ENCODE peak calls at places on chromosomes 1 and 21, in eight cellular contexts. F is small intestine; Z is NCI-H1105; R is HCT116; B is fibroblast of the aortic adventitia; T is B cell; X is CD8-positive, alpha-beta T cell; P is substantia nigra. I is an unnamed sample.

GRCh38 chr1:15207829-15208429 is 39.1 kb upstream of the FHAD1 start:
- DNase-seq in F (no peak), Z (no peak), R (no peak), B (no peak), T (no peak), X (no peak), P (no peak), I (no peak)

GRCh38 chr1:69662321-69662720 is 94.6 kb downstream of the LRRC7 start:
- DNase-seq in F (no peak), Z (no peak), R (no peak), B (no peak), T (no peak), X (no peak), P (no peak), I (no peak)

GRCh38 chr1:54355931-54356679 is 50.1 kb downstream of the SSBP3 start:
- DNase-seq in F (peak), Z (no peak), R (no peak), B (no peak), T (peak), X (no peak), P (peak), I (no peak)

GRCh38 chr1:35530168-35530567 is 27.0 kb downstream of the KIAA0319L start:
- DNase-seq in F (no peak), Z (no peak), R (no peak), B (no peak), T (no peak), X (no peak), P (no peak), I (no peak)

GRCh38 chr1:203672354-203672753 is 45.7 kb downstream of the ATP2B4 start:
- DNase-seq in F (no peak), Z (no peak), R (no peak), B (peak), T (no peak), X (no peak), P (peak), I (peak)

GRCh38 chr1:91501527-91501859 is 842 bp downstream of the CDC7 start:
- DNase-seq in F (peak), Z (peak), R (no peak), B (peak), T (no peak), X (no peak), P (no peak), I (no peak)

GRCh38 chr1:179082308-179083030 is 599 bp downstream of the TOR3A start:
- DNase-seq in F (peak), Z (peak), R (no peak), B (peak), T (peak), X (peak), P (no peak), I (peak)

GRCh38 chr1:91885331-91885715 is 628 bp downstream of the TGFBR3 start:
- DNase-seq in F (peak), Z (no peak), R (no peak), B (no peak), T (peak), X (peak), P (peak), I (peak)

GRCh38 chr21:42684109-42684916 is 30.9 kb downstream of the PDE9A start:
- DNase-seq in F (no peak), Z (peak), R (no peak), B (no peak), T (no peak), X (peak), P (no peak), I (no peak)

GRCh38 chr1:244836135-244836521 is 670 bp downstream of the COX20 start:
- DNase-seq in F (peak), Z (no peak), R (no peak), B (peak), T (peak), X (no peak), P (no peak), I (no peak)

GRCh38 chr1:44408181-44409018 is 3.3 kb downstream of the RNF220 start:
- DNase-seq in F (peak), Z (no peak), R (no peak), B (no peak), T (peak), X (no peak), P (peak), I (no peak)

GRCh38 chr1:21270086-21270689 is 20.1 kb downstream of the ECE1 start:
- DNase-seq in F (peak), Z (no peak), R (peak), B (peak), T (peak), X (peak), P (peak), I (peak)

GRCh38 chr1:41618066-41618825 is 133.8 kb upstream of the EDN2 start:
- DNase-seq in F (no peak), Z (no peak), R (no peak), B (peak), T (no peak), X (no peak), P (peak), I (peak)

GRCh38 chr1:11692899-11693590 is 1.5 kb downstream of the DRAXIN start:
- DNase-seq in F (peak), Z (no peak), R (peak), B (peak), T (no peak), X (peak), P (no peak), I (peak)

GRCh38 chr1:235050911-235051360 is 77.7 kb downstream of the TOMM20 start:
- DNase-seq in F (no peak), Z (no peak), R (no peak), B (peak), T (no peak), X (no peak), P (no peak), I (no peak)

GRCh38 chr21:33478858-33479678 is 706 bp downstream of the TMEM50B start:
- DNase-seq in F (peak), Z (no peak), R (no peak), B (peak), T (peak), X (peak), P (peak), I (peak)

GRCh38 chr21:37459575-37459974 is 93.0 kb downstream of the DYRK1A start:
- DNase-seq in F (no peak), Z (no peak), R (no peak), B (no peak), T (no peak), X (no peak), P (no peak), I (no peak)

GRCh38 chr1:108646661-108647269 is 14.1 kb downstream of the HENMT1 start:
- DNase-seq in F (peak), Z (no peak), R (no peak), B (peak), T (peak), X (peak), P (peak), I (peak)

GRCh38 chr1:117605164-117605810 is 561 bp upstream of the TENT5C start:
- DNase-seq in F (peak), Z (no peak), R (no peak), B (peak), T (no peak), X (no peak), P (peak), I (no peak)

GRCh38 chr1:234570741-234571140 is 39.2 kb downstream of the IRF2BP2 start:
- DNase-seq in F (no peak), Z (no peak), R (no peak), B (no peak), T (no peak), X (no peak), P (no peak), I (no peak)

GRCh38 chr21:41830764-41831452 is 48.2 kb downstream of the PRDM15 start:
- DNase-seq in F (no peak), Z (no peak), R (no peak), B (no peak), T (no peak), X (no peak), P (no peak), I (no peak)